ENCODE peak calls at places on chromosomes 13 and 19, in six cellular contexts. C is GM23338, D is breast epithelium, V is upper lobe of left lung, F is Panc1, A is stomach. U is an unnamed sample.

GRCh38 chr19:51027126-51027806 is 850 bp upstream of the KLK11 start:
- DNase-seq in F (no peak), C (no peak), V (no peak), A (peak; percentile 65), D (no peak), U (no peak)

GRCh38 chr19:16585808-16586476 is 13.7 kb upstream of the SLC35E1 start:
- DNase-seq in V (peak; percentile 45), D (no peak), C (no peak), F (no peak), A (no peak), U (no peak)

GRCh38 chr13:68386808-68387207 is 1156.7 kb upstream of the PCDH9 start:
- DNase-seq in V (no peak), A (no peak), F (no peak), D (no peak), C (no peak), U (no peak)

GRCh38 chr19:5150902-5151741 is 182.2 kb downstream of the KDM4B start:
- DNase-seq in C (peak; percentile 60), A (no peak), F (no peak), V (no peak), D (no peak), U (no peak)

GRCh38 chr19:57651654-57651996 is 17.1 kb upstream of the ZSCAN4 start:
- DNase-seq in F (no peak), V (no peak), D (no peak), C (peak; percentile 62), A (no peak), U (peak; percentile 37)

GRCh38 chr13:91401916-91402315 is 3.5 kb downstream of the GPC5 start:
- DNase-seq in F (no peak), D (no peak), V (no peak), A (no peak), C (no peak), U (no peak)

GRCh38 chr19:5973376-5973775 is 4.6 kb downstream of the RANBP3 start:
- DNase-seq in D (no peak), F (no peak), A (no peak), C (no peak), V (no peak), U (no peak)

GRCh38 chr19:35226748-35227147 is 1.8 kb downstream of the FAM187B start:
- DNase-seq in D (no peak), F (no peak), A (no peak), V (no peak), C (no peak), U (peak; percentile 68)

GRCh38 chr13:77698211-77699058 is 948 bp downstream of the SLAIN1 start:
- DNase-seq in C (peak; percentile 62), D (no peak), V (peak; percentile 34), F (no peak), A (peak; percentile 46), U (no peak)

GRCh38 chr13:112893570-112894422 is 75.2 kb upstream of the MCF2L start:
- DNase-seq in F (no peak), C (peak; percentile 71), V (peak; percentile 52), D (no peak), A (peak; percentile 69), U (no peak)

GRCh38 chr13:112895521-112896465 is 73.2 kb upstream of the MCF2L start:
- DNase-seq in F (no peak), V (no peak), D (no peak), C (no peak), A (no peak), U (no peak)

GRCh38 chr13:112894423-112894672 is 74.7 kb upstream of the MCF2L start:
- DNase-seq in D (no peak), F (no peak), C (no peak), V (no peak), A (no peak), U (no peak)

GRCh38 chr13:112892759-112893569 is 76.0 kb upstream of the MCF2L start:
- DNase-seq in A (peak; percentile 61), C (no peak), F (no peak), D (no peak), V (no peak), U (no peak)

DNA sequence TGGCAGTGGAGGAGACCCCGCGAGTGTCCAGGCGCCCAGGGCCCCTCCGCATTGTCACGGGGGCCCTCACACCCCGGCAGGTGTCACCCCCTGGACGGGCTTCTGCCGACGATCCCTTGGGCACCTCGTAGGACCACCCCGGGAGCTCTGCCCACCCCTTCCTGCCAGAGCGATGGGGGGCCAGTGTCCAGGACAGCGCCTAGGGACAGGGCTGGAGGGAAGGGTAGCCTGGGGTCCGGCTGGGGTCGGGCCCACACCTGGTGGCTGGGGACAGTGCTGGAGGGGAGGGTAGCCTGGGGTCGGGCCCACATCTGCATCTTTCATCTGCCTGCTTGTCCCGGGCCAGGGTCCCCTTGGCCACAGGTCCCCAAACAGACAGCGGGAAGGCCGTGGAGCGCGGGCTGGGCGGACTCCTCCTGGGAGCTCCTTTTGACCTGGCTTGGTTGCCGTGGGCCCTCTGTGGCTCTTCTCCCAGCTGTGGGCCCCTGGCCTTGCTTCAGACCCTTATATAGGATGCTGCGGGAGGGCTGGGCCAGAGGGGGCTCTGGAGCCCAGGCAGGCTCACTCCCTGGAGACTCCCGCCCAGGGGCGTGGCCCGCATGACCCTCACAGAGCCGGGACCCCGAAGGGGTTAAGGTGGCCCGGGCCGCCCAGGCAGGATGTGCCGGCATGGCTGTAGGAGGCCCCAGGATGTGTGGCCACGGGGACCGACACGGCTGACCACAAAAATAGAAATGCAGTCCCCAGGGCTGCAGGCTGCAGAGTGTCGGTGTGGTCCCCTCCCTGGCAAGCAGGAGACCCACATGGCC is 74.1 kb upstream of the MCF2L start:
- DNase-seq in D (no peak), F (no peak), V (no peak), A (no peak), C (peak; percentile 65), U (no peak)
- H3K4me3 ChIP-seq in D (peak overlapping the region; percentile 66), F (no peak overlapping the region), V (peak overlapping the region; percentile 53), A (peak overlapping the region; percentile 59), C (peak overlapping the region; percentile 70), U (peak overlapping the region; percentile 63)

GRCh38 chr19:20357921-20358320 is 190.9 kb downstream of the ZNF486 start:
- DNase-seq in A (no peak), D (no peak), C (no peak), F (no peak), V (no peak), U (no peak)

GRCh38 chr19:20365146-20365545 is 198.1 kb downstream of the ZNF486 start:
- DNase-seq in C (no peak), D (no peak), V (no peak), F (no peak), A (no peak), U (no peak)

GRCh38 chr19:20359933-20360720 is 193.1 kb downstream of the ZNF486 start:
- DNase-seq in C (peak; percentile 85), A (no peak), F (no peak), V (no peak), D (no peak), U (no peak)
- TF ChIP-seq POLR2AphosphoS5 in C (no peak), A (no peak), F (no peak), V (no peak), D (no peak), U (no peak)

DNA sequence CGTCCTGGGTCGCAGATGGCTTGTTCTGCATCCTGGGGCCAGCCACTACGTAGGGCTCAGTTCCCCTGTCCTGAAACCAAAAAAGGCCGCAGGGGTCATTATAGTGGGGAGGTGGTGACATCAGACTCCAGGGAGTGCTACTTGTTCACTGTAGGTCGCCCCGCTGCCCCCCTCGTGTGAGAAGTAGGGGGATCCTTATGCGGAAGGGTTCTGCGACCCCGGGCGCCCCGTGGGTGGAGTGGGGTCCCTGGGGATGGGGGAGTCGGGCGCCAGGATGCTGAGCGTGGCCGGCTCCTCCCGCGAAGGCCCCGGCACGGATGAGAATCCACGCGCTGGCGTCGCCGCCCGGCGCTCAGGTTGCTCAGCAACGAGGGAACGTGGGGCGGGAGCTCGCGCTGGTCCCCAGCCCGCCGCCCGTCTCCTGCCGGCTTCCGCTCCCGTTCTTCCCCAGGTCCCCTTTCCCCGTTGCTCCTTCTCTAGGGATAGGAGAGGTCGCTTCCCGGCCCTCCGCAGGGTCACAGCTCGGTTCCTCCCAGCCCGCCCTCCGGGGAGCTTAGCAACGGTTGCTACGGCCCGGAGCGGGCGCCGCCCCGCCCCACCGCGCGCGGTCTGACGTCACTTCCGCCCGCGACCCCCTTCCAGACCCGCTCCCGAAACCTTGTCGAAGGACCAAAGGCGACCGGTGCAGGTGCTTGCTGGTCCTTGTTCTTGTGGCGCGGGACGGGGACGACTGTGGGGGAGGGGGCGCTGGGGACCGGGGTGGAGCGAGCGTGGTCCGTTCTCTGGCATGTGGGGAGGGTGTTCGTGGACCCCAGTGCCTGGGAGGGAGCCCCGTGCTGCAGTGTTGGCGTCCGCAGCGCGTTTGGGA is at the start of gene NAT14:
- DNase-seq in F (no peak), D (no peak), A (peak; percentile 45), V (peak; percentile 21), C (peak; percentile 95), U (no peak)
- TF ChIP-seq CTCF in F (no peak), D (no peak), A (no peak), V (no peak), C (no peak), U (no peak)

GRCh38 chr19:48393559-48394330 is at the start of gene GRIN2D:
- DNase-seq in D (no peak), C (peak; percentile 65), A (no peak), V (no peak), F (no peak), U (no peak)
- H3K4me3 ChIP-seq in D (peak within 1 kb of the TSS; percentile 37), C (peak within 1 kb of the TSS; percentile 74), A (no peak within 1 kb of the TSS), V (no peak within 1 kb of the TSS), F (peak within 1 kb of the TSS; percentile 67), U (no peak within 1 kb of the TSS)

GRCh38 chr19:53424968-53425597 is 6.7 kb upstream of the ZNF761 start:
- DNase-seq in A (peak; percentile 80), C (peak; percentile 94), V (peak; percentile 81), D (peak; percentile 51), F (peak; percentile 58), U (peak; percentile 93)
- TF ChIP-seq POLR2AphosphoS5 in A (peak; percentile 19), C (no peak), V (peak; percentile 72), D (peak; percentile 49), F (no peak), U (peak; percentile 57)

DNA sequence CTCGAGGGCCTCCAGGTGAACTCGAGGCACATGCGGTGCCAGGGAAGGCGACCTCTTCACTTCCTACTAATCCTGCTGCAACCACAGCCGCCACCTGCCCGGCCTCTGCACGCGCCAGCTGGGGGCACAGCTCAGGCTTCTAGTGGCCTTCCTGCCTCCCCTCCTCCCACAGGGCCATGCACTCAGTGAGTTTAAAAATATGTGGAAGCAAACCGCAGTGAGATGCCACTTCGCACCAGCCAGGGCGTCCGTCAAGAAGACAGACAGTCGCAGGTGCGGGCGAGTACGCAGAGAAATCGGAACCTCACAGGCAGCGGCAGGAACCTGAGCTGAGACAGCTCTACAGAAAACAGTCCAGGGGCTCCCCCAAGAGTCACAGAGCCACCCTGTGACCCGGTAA is 10.4 kb downstream of the LMNB2 start:
- DNase-seq in F (no peak), D (no peak), A (no peak), V (no peak), C (no peak), U (no peak)
- TF ChIP-seq CTCF in F (no peak), D (no peak), A (no peak), V (no peak), C (no peak), U (no peak)

DNA sequence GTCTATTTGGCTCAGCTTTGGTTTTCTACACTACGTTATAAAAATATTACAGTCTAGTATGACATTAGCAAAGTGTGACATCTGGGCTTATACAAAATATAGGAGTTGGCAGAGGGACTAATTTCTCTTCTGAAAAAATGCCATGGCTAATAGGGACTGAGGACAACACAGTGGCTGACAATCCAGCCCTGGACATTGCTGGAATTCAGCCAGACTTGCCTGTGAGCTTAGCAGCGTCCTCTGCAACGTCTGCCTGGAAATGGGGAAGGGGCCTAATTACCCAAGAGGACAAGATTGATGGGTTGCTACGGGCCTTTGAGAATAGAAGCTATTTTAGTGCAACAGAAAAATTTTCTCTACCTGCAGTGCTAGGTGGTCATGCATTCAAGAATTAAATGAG is 283.4 kb upstream of the SLC10A2 start:
- DNase-seq in D (no peak), V (no peak), F (no peak), C (no peak), A (no peak), U (no peak)
- H3K4me3 ChIP-seq in D (no peak overlapping the region), V (no peak overlapping the region), F (no peak overlapping the region), C (no peak overlapping the region), A (no peak overlapping the region), U (no peak overlapping the region)